ENCODE peak calls at places on chromosome 9, in five cellular contexts. M is right cardiac atrium; X is naive thymus-derived CD4-positive, alpha-beta T cell; T is A549; V is left lung. N is an unnamed sample.

GRCh38 chr9:13491138-13491492 is 211.6 kb upstream of the MPDZ start:
- ATAC-seq in M (peak; percentile 37), X (no peak), T (no peak), V (no peak), N (peak; percentile 74)

GRCh38 chr9:136276716-136277115 is 27.2 kb downstream of the CCDC187 start:
- ATAC-seq in M (no peak), X (no peak), T (no peak), V (no peak), N (no peak)

GRCh38 chr9:33379666-33380389 is 22.5 kb downstream of the AQP7 start:
- ATAC-seq in M (peak; percentile 40), X (no peak), T (peak; percentile 35), V (no peak), N (no peak)

GRCh38 chr9:97046228-97046627 is 7.3 kb upstream of the CTSV start:
- ATAC-seq in M (no peak), X (no peak), T (peak; percentile 93), V (peak; percentile 98), N (no peak)

GRCh38 chr9:70400107-70400892 is 14.2 kb downstream of the KLF9 start:
- ATAC-seq in M (no peak), X (no peak), T (no peak), V (no peak), N (no peak)

GRCh38 chr9:122777935-122778671 is 10.6 kb upstream of the OR5C1 start:
- ATAC-seq in M (no peak), X (no peak), T (peak; percentile 77), V (no peak), N (no peak)

GRCh38 chr9:86614871-86615849 is 260.9 kb upstream of the TUT7 start:
- ATAC-seq in M (no peak), X (no peak), T (peak; percentile 47), V (peak; percentile 48), N (peak; percentile 68)

GRCh38 chr9:83688921-83689320 is 18.8 kb downstream of the UBQLN1 start:
- ATAC-seq in M (no peak), X (no peak), T (no peak), V (no peak), N (no peak)

GRCh38 chr9:130624154-130624553 is 40.2 kb upstream of the PRDM12 start:
- ATAC-seq in M (no peak), X (no peak), T (peak; percentile 61), V (no peak), N (no peak)

GRCh38 chr9:36969216-36969771 is 64.8 kb downstream of the PAX5 start:
- ATAC-seq in M (no peak), X (peak; percentile 23), T (no peak), V (no peak), N (no peak)

GRCh38 chr9:114392749-114393112 is 4.9 kb upstream of the AKNA start:
- ATAC-seq in M (no peak), X (no peak), T (no peak), V (peak; percentile 51), N (no peak)

GRCh38 chr9:33158555-33159057 is 8.5 kb downstream of the B4GALT1 start:
- ATAC-seq in M (peak; percentile 0), X (no peak), T (no peak), V (no peak), N (no peak)

GRCh38 chr9:126379661-126380365 is 53.2 kb downstream of the MVB12B start:
- ATAC-seq in M (no peak), X (no peak), T (no peak), V (peak; percentile 8), N (no peak)

GRCh38 chr9:16870606-16871357 is at the start of gene BNC2:
- ATAC-seq in M (peak; percentile 85), X (peak; percentile 37), T (peak; percentile 83), V (peak; percentile 61), N (peak; percentile 55)

GRCh38 chr9:74772126-74772525 is 115.6 kb downstream of the TRPM6 start:
- ATAC-seq in M (no peak), X (no peak), T (no peak), V (no peak), N (no peak)

GRCh38 chr9:110133608-110134214 is 74.2 kb downstream of the C9orf152 start:
- ATAC-seq in M (no peak), X (no peak), T (peak; percentile 84), V (peak; percentile 42), N (peak; percentile 20)

GRCh38 chr9:21795483-21795882 is 7.0 kb upstream of the MTAP start:
- ATAC-seq in M (no peak), X (no peak), T (no peak), V (no peak), N (no peak)

GRCh38 chr9:125829743-125830142 is 82.6 kb downstream of the PBX3 start:
- ATAC-seq in M (peak; percentile 69), X (peak; percentile 97), T (no peak), V (peak; percentile 54), N (no peak)

GRCh38 chr9:92046676-92047075 is 68.5 kb downstream of the SPTLC1 start:
- ATAC-seq in M (no peak), X (no peak), T (no peak), V (no peak), N (no peak)

GRCh38 chr9:107312651-107313050 is 29.6 kb downstream of the RAD23B start:
- ATAC-seq in M (peak; percentile 60), X (no peak), T (no peak), V (peak; percentile 41), N (no peak)

GRCh38 chr9:129451669-129452068 is 169.2 kb downstream of the C9orf50 start:
- ATAC-seq in M (peak; percentile 37), X (no peak), T (no peak), V (no peak), N (peak; percentile 34)

GRCh38 chr9:117957267-117957666 is 253.1 kb downstream of the TLR4 start:
- ATAC-seq in M (peak; percentile 40), X (no peak), T (no peak), V (peak; percentile 52), N (no peak)

GRCh38 chr9:22382331-22382730 is 64.3 kb upstream of the DMRTA1 start:
- ATAC-seq in M (no peak), X (no peak), T (no peak), V (no peak), N (no peak)

GRCh38 chr9:16347886-16348285 is 522.6 kb downstream of the BNC2 start:
- ATAC-seq in M (no peak), X (no peak), T (no peak), V (no peak), N (no peak)

GRCh38 chr9:88972401-88972800 is 18.9 kb upstream of the S1PR3 start:
- ATAC-seq in M (no peak), X (no peak), T (no peak), V (no peak), N (no peak)

GRCh38 chr9:3479516-3480352 is 46.1 kb downstream of the RFX3 start:
- ATAC-seq in M (no peak), X (no peak), T (no peak), V (no peak), N (no peak)

GRCh38 chr9:124293712-124294504 is 36.2 kb downstream of the NEK6 start:
- ATAC-seq in M (no peak), X (no peak), T (no peak), V (peak; percentile 14), N (no peak)
- H3K4me1 ChIP-seq in M (peaks cover 41% of the 10 kb centered on the region), X (peaks cover 5% of the 10 kb centered on the region), T (peaks cover 81% of the 10 kb centered on the region), V (peaks cover 91% of the 10 kb centered on the region), N (peaks cover 38% of the 10 kb centered on the region)

GRCh38 chr9:127767909-127768331 is 10.5 kb downstream of the SH2D3C start:
- ATAC-seq in M (no peak), X (no peak), T (no peak), V (no peak), N (no peak)

GRCh38 chr9:127768666-127769065 is 9.8 kb downstream of the SH2D3C start:
- ATAC-seq in M (no peak), X (no peak), T (no peak), V (no peak), N (no peak)

GRCh38 chr9:127769101-127769500 is 9.4 kb downstream of the SH2D3C start:
- ATAC-seq in M (no peak), X (no peak), T (no peak), V (no peak), N (no peak)

GRCh38 chr9:127765418-127765817 is 13.0 kb downstream of the SH2D3C start:
- ATAC-seq in M (no peak), X (no peak), T (no peak), V (no peak), N (no peak)

DNA sequence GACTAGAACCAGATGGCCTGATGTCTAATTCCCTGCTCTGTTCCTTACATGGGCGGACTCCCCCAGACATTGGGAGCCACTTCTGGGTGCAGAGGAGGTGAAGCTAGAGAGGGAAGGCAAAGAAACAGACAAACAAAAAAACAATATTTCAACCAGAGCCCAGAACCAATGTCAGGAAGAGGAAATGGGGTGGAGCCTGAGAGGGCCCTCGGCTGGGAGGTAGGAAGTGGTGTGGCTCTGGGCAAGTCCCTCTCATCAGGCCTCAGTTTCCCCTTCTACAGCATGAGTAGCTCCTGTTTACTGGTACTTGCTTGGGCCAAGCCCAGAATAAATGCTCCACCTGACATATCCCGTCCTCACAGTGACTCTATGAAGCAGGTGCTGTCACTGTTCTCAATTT is 11.1 kb downstream of the SH2D3C start:
- ATAC-seq in M (no peak), X (no peak), T (no peak), V (no peak), N (no peak)
- H3K4me1 ChIP-seq in M (peaks cover 4% of the 10 kb centered on the region), X (peaks cover 43% of the 10 kb centered on the region), T (peaks cover 4% of the 10 kb centered on the region), V (peaks cover 93% of the 10 kb centered on the region), N (peaks cover 58% of the 10 kb centered on the region)

DNA sequence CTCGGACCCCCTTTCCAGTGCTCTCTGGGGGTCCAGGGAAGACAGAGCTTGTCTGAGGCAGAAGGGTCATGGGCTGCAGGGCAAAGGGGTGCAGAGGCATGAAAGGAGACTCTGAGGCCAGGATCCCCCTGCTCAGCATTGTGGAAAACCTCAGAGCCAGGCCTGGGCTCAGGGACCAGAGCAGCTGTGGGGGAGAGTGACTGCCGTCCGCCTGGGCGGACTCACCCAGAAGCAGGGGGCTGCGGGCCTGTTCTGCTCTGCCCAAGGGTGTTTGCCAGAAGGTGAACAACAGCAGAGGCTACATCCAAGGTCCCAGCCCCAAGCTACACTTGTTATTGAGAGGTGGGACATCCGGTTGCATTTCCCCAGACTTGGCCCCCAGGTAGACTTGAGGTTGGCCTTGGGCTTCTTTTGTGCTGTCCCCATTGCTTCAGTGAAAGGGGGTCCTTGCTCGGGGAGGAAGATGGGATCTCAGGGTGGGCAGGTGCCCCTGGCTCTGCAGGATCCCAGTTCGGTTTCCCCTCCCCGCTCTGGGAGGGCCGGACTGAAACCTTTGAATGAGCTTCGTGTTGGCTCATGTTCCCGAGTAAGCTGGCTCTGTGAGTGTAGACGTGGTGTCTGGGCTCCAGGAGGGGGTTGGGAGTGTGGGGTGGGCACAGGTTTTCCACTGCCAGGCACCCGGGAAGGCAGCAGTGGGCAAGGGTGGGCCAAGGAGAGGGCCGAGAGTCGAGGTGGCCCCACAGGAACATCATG is 92.1 kb downstream of the COL5A1 start:
- ATAC-seq in M (no peak), X (no peak), T (no peak), V (no peak), N (no peak)
- H3K4me1 ChIP-seq in M (no peaks in the 10 kb centered on the region), X (no peaks in the 10 kb centered on the region), T (peaks cover 17% of the 10 kb centered on the region), V (no peaks in the 10 kb centered on the region), N (peaks cover 66% of the 10 kb centered on the region)

DNA sequence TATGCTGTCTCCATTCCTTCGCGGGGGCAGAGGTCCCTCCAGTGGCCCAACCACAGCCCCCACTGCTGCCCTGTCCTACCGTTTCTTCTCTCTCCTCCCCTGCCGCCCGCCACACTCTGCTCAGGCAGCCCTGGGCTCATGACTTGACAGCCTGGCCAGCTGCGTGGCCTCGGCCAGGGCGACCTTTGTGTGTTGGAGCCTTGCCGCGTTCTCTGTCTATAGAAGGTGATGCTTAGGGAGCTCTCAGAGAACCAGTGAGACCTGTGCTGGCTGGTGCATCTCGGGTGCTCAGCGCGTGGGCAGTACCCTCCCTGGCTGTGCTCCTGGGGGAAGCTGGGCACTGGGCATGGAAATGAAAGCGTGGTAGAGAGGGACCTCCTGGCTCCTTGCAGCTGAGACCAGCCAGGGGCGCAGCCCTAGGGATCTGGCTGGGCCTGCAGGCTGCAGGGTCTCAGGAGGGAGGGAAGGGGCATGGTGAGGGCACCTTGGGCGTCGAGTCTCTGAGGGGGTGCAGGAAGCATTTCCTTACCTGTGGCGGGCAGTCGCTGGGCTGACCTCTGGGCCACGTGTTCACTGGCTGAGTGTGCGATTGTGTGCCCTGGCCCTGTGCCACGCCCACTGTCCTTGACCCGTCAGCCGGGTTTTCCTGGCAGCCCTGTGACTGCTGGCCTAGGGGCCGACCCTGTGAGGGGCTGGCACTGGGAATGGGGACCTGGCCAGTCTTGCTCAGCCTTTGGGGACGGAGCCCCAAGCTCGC is 50.3 kb downstream of the RXRA start:
- ATAC-seq in M (no peak), X (no peak), T (no peak), V (no peak), N (no peak)
- H3K4me1 ChIP-seq in M (peaks cover 50% of the 10 kb centered on the region), X (peaks cover 9% of the 10 kb centered on the region), T (peaks cover 94% of the 10 kb centered on the region), V (peaks cover 100% of the 10 kb centered on the region), N (peaks cover 100% of the 10 kb centered on the region)